ENCODE peak calls at places on chromosomes 16 and 17, in five cellular contexts. One of them, this sample, is unnamed.

GRCh38 chr17:63139356-63139755 is 173.3 kb downstream of the TANC2 start:
- DNase-seq in right lobe of liver: no peak
- DNase-seq in CD8-positive, alpha-beta T cell: no peak
- DNase-seq in IMR-90: no peak
- DNase-seq in adrenal gland: no peak
- DNase-seq in this sample: no peak

GRCh38 chr17:68704897-68705296 is 103.7 kb upstream of the FAM20A start:
- DNase-seq in adrenal gland: no peak
- DNase-seq in right lobe of liver: no peak
- DNase-seq in IMR-90: peak; percentile 41
- DNase-seq in CD8-positive, alpha-beta T cell: no peak
- DNase-seq in this sample: peak; percentile 79

GRCh38 chr17:70390059-70390458 is 220.7 kb downstream of the KCNJ2 start:
- DNase-seq in adrenal gland: no peak
- DNase-seq in right lobe of liver: no peak
- DNase-seq in CD8-positive, alpha-beta T cell: no peak
- DNase-seq in IMR-90: no peak
- DNase-seq in this sample: peak; percentile 32

GRCh38 chr16:14309906-14310305 is 238.8 kb downstream of the MRTFB start:
- DNase-seq in IMR-90: peak; percentile 79
- DNase-seq in CD8-positive, alpha-beta T cell: no peak
- DNase-seq in right lobe of liver: no peak
- DNase-seq in adrenal gland: peak; percentile 60
- DNase-seq in this sample: peak; percentile 83

GRCh38 chr16:72380283-72380682 is 208.3 kb upstream of the PMFBP1 start:
- DNase-seq in adrenal gland: no peak
- DNase-seq in CD8-positive, alpha-beta T cell: no peak
- DNase-seq in IMR-90: no peak
- DNase-seq in right lobe of liver: no peak
- DNase-seq in this sample: no peak

GRCh38 chr16:2915196-2915929 is 3.6 kb downstream of the FLYWCH1 start:
- DNase-seq in CD8-positive, alpha-beta T cell: no peak
- DNase-seq in adrenal gland: no peak
- DNase-seq in IMR-90: no peak
- DNase-seq in right lobe of liver: no peak
- DNase-seq in this sample: no peak

GRCh38 chr17:39737761-39738567 is at the start of gene GRB7:
- DNase-seq in IMR-90: no peak
- DNase-seq in right lobe of liver: peak; percentile 79
- DNase-seq in CD8-positive, alpha-beta T cell: no peak
- DNase-seq in adrenal gland: no peak
- DNase-seq in this sample: no peak

GRCh38 chr16:88405325-88406060 is 22.7 kb downstream of the ZNF469 start:
- DNase-seq in adrenal gland: no peak
- DNase-seq in CD8-positive, alpha-beta T cell: no peak
- DNase-seq in IMR-90: peak; percentile 46
- DNase-seq in right lobe of liver: no peak
- DNase-seq in this sample: peak; percentile 53

GRCh38 chr16:1929105-1929504 is 10.9 kb upstream of the HS3ST6 start:
- DNase-seq in adrenal gland: no peak
- DNase-seq in right lobe of liver: no peak
- DNase-seq in CD8-positive, alpha-beta T cell: no peak
- DNase-seq in IMR-90: no peak
- DNase-seq in this sample: peak; percentile 3

GRCh38 chr16:84503751-84504395 is 586 bp downstream of the MEAK7 start:
- DNase-seq in right lobe of liver: no peak
- DNase-seq in CD8-positive, alpha-beta T cell: no peak
- DNase-seq in IMR-90: peak; percentile 55
- DNase-seq in adrenal gland: no peak
- DNase-seq in this sample: peak; percentile 56

GRCh38 chr16:28166394-28167208 is 45.2 kb downstream of the XPO6 start:
- DNase-seq in adrenal gland: no peak
- DNase-seq in CD8-positive, alpha-beta T cell: no peak
- DNase-seq in right lobe of liver: no peak
- DNase-seq in IMR-90: peak; percentile 81
- DNase-seq in this sample: peak; percentile 68

GRCh38 chr17:51166987-51167931 is 1.0 kb downstream of the NME2 start:
- DNase-seq in IMR-90: peak; percentile 19
- DNase-seq in CD8-positive, alpha-beta T cell: peak; percentile 69
- DNase-seq in adrenal gland: peak; percentile 63
- DNase-seq in right lobe of liver: peak; percentile 65
- DNase-seq in this sample: peak; percentile 34

GRCh38 chr16:84868829-84869457 is 49.2 kb downstream of the CRISPLD2 start:
- DNase-seq in adrenal gland: no peak
- DNase-seq in CD8-positive, alpha-beta T cell: no peak
- DNase-seq in right lobe of liver: no peak
- DNase-seq in IMR-90: no peak
- DNase-seq in this sample: no peak

GRCh38 chr17:70187383-70187782 is 18.1 kb downstream of the KCNJ2 start:
- DNase-seq in right lobe of liver: no peak
- DNase-seq in adrenal gland: no peak
- DNase-seq in IMR-90: peak; percentile 67
- DNase-seq in CD8-positive, alpha-beta T cell: no peak
- DNase-seq in this sample: peak; percentile 68

GRCh38 chr17:76104140-76104895 is 731 bp upstream of the EXOC7 start:
- DNase-seq in right lobe of liver: no peak
- DNase-seq in CD8-positive, alpha-beta T cell: no peak
- DNase-seq in IMR-90: no peak
- DNase-seq in adrenal gland: no peak
- DNase-seq in this sample: no peak

GRCh38 chr17:61461967-61462733 is 9.9 kb downstream of the TBX4 start:
- DNase-seq in right lobe of liver: no peak
- DNase-seq in adrenal gland: no peak
- DNase-seq in IMR-90: no peak
- DNase-seq in CD8-positive, alpha-beta T cell: no peak
- DNase-seq in this sample: no peak

GRCh38 chr16:53058441-53058840 is 3.6 kb downstream of the CHD9 start:
- DNase-seq in adrenal gland: peak; percentile 27
- DNase-seq in CD8-positive, alpha-beta T cell: no peak
- DNase-seq in right lobe of liver: no peak
- DNase-seq in IMR-90: no peak
- DNase-seq in this sample: no peak

GRCh38 chr16:10333321-10334032 is 52.4 kb upstream of the ATF7IP2 start:
- DNase-seq in IMR-90: no peak
- DNase-seq in right lobe of liver: peak; percentile 71
- DNase-seq in adrenal gland: no peak
- DNase-seq in CD8-positive, alpha-beta T cell: no peak
- DNase-seq in this sample: no peak
- H3K4me3 ChIP-seq in IMR-90: no peak overlapping the region
- H3K4me3 ChIP-seq in right lobe of liver: no peak overlapping the region
- H3K4me3 ChIP-seq in adrenal gland: no peak overlapping the region
- H3K4me3 ChIP-seq in CD8-positive, alpha-beta T cell: no peak overlapping the region
- H3K4me3 ChIP-seq in this sample: no peak overlapping the region

DNA sequence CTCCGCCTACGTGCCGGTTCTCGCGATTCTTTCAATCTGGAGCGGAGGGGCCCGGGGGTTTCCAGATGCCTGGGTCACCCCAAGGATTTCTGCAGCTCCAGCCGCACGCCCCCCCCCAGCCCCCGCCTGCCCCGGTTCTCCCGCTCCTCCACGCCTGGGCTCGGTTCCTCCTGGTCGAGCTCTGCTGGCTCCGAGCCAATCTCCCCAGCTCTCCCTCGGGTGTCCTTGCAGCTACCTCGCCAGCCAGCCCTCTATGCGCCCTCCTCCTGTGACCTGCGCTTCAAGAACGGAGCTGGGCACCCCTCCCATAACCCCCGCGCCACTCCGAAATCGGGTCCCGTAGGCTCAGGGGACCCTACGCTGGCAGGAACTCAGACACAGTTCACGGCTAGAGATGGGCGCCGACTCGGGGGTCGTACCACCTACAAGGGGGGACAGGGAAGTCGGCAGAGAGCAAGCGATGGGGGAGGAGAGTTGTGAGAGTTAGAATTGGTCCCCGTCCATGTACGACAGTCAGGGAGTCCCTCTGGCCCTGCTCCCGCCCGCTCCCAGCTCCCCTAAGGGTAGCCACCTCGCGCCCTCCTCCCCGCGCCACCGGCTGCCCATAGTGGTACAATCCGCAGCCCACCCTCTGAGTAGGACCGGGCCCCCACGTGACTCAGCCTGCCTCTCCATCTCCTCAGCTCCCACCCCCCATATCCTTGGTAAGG is 956 bp downstream of the FGF11 start:
- DNase-seq in IMR-90: no peak
- DNase-seq in right lobe of liver: peak; percentile 69
- DNase-seq in CD8-positive, alpha-beta T cell: no peak
- DNase-seq in adrenal gland: peak; percentile 89
- DNase-seq in this sample: no peak
- H3K4me1 ChIP-seq in IMR-90: peaks cover 19% of the 10 kb centered on the region
- H3K4me1 ChIP-seq in right lobe of liver: peaks cover 44% of the 10 kb centered on the region
- H3K4me1 ChIP-seq in CD8-positive, alpha-beta T cell: peaks cover 54% of the 10 kb centered on the region
- H3K4me1 ChIP-seq in adrenal gland: peaks cover 59% of the 10 kb centered on the region
- H3K4me1 ChIP-seq in this sample: peaks cover 18% of the 10 kb centered on the region

GRCh38 chr16:17287401-17287800 is 183.4 kb downstream of the XYLT1 start:
- DNase-seq in adrenal gland: no peak
- DNase-seq in IMR-90: no peak
- DNase-seq in right lobe of liver: no peak
- DNase-seq in CD8-positive, alpha-beta T cell: no peak
- DNase-seq in this sample: no peak
- H3K27ac ChIP-seq in adrenal gland: no peak overlapping the region
- H3K27ac ChIP-seq in IMR-90: no peak overlapping the region
- H3K27ac ChIP-seq in right lobe of liver: no peak overlapping the region
- H3K27ac ChIP-seq in CD8-positive, alpha-beta T cell: no peak overlapping the region
- H3K27ac ChIP-seq in this sample: no peak overlapping the region

GRCh38 chr17:77645441-77646430 is 312.8 kb upstream of the TNRC6C start:
- DNase-seq in right lobe of liver: no peak
- DNase-seq in adrenal gland: no peak
- DNase-seq in IMR-90: no peak
- DNase-seq in CD8-positive, alpha-beta T cell: peak; percentile 72
- DNase-seq in this sample: peak; percentile 27
- H3K4me3 ChIP-seq in right lobe of liver: no peak overlapping the region
- H3K4me3 ChIP-seq in adrenal gland: no peak overlapping the region
- H3K4me3 ChIP-seq in IMR-90: no peak overlapping the region
- H3K4me3 ChIP-seq in CD8-positive, alpha-beta T cell: peak overlapping the region; percentile 48
- H3K4me3 ChIP-seq in this sample: no peak overlapping the region

GRCh38 chr17:1188812-1189211 is 9.0 kb upstream of the ABR start:
- DNase-seq in IMR-90: peak; percentile 27
- DNase-seq in right lobe of liver: peak; percentile 70
- DNase-seq in adrenal gland: peak; percentile 91
- DNase-seq in CD8-positive, alpha-beta T cell: no peak
- DNase-seq in this sample: peak; percentile 77

GRCh38 chr17:1186214-1186820 is 6.5 kb upstream of the ABR start:
- DNase-seq in IMR-90: peak; percentile 74
- DNase-seq in adrenal gland: no peak
- DNase-seq in CD8-positive, alpha-beta T cell: no peak
- DNase-seq in right lobe of liver: no peak
- DNase-seq in this sample: peak; percentile 16

GRCh38 chr17:1182831-1183578 is 3.2 kb upstream of the ABR start:
- DNase-seq in right lobe of liver: no peak
- DNase-seq in IMR-90: no peak
- DNase-seq in adrenal gland: no peak
- DNase-seq in CD8-positive, alpha-beta T cell: no peak
- DNase-seq in this sample: no peak

GRCh38 chr17:1181769-1182137 is 2.0 kb upstream of the ABR start:
- DNase-seq in IMR-90: peak; percentile 86
- DNase-seq in adrenal gland: no peak
- DNase-seq in CD8-positive, alpha-beta T cell: no peak
- DNase-seq in right lobe of liver: no peak
- DNase-seq in this sample: peak; percentile 32

GRCh38 chr17:1186923-1187771 is 7.4 kb upstream of the ABR start:
- DNase-seq in adrenal gland: peak; percentile 87
- DNase-seq in right lobe of liver: peak; percentile 86
- DNase-seq in CD8-positive, alpha-beta T cell: peak; percentile 71
- DNase-seq in IMR-90: peak; percentile 84
- DNase-seq in this sample: peak; percentile 89
- H3K4me1 ChIP-seq in adrenal gland: peaks cover 11% of the 10 kb centered on the region
- H3K4me1 ChIP-seq in right lobe of liver: peaks cover 3% of the 10 kb centered on the region
- H3K4me1 ChIP-seq in CD8-positive, alpha-beta T cell: no peaks in the 10 kb centered on the region
- H3K4me1 ChIP-seq in IMR-90: peaks cover 6% of the 10 kb centered on the region
- H3K4me1 ChIP-seq in this sample: peaks cover 13% of the 10 kb centered on the region

DNA sequence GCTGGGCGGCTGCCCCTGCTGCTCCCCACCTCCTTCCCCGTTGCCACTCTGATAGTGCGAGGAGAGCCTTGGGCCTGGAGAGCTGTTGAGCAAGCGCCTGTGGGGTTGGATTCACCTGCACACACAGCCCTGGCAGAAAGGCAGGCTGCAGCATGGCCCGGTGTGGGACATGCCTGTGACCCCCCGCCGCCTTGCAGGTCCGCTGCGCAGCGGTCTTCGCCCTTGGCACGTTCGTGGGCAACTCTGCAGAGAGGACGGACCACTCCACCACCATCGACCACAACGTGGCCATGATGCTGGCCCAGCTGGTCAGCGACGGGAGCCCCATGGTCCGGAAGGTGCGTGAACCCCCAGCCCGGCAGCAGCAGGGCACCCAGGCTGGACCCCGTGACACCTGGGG is 106.8 kb upstream of the CHMP6 start:
- DNase-seq in right lobe of liver: peak; percentile 13
- DNase-seq in CD8-positive, alpha-beta T cell: no peak
- DNase-seq in IMR-90: no peak
- DNase-seq in adrenal gland: peak; percentile 3
- DNase-seq in this sample: no peak
- H3K27ac ChIP-seq in right lobe of liver: no peak overlapping the region
- H3K27ac ChIP-seq in CD8-positive, alpha-beta T cell: no peak overlapping the region
- H3K27ac ChIP-seq in IMR-90: no peak overlapping the region
- H3K27ac ChIP-seq in adrenal gland: no peak overlapping the region
- H3K27ac ChIP-seq in this sample: no peak overlapping the region

GRCh38 chr17:82349287-82349701 is 9.8 kb upstream of the TEX19 start:
- DNase-seq in right lobe of liver: no peak
- DNase-seq in CD8-positive, alpha-beta T cell: no peak
- DNase-seq in adrenal gland: no peak
- DNase-seq in IMR-90: no peak
- DNase-seq in this sample: no peak
- H3K4me3 ChIP-seq in right lobe of liver: no peak overlapping the region
- H3K4me3 ChIP-seq in CD8-positive, alpha-beta T cell: no peak overlapping the region
- H3K4me3 ChIP-seq in adrenal gland: no peak overlapping the region
- H3K4me3 ChIP-seq in IMR-90: no peak overlapping the region
- H3K4me3 ChIP-seq in this sample: no peak overlapping the region